ENCODE peak calls at places on chromosomes 6 and 20, in six cellular contexts. E is right cardiac atrium, A is HL-60, G is Panc1, W is AG04450, J is H1. V is an unnamed sample.
A peak's percentile ranks its signal among the peaks of the same experiment; 100 is the strongest.

GRCh38 chr6:170108890-170109587 is 181.8 kb downstream of the DLL1 start:
- DNase-seq in E (no peak), A (no peak), G (no peak), W (no peak), J (no peak), V (no peak)

GRCh38 chr6:139981066-139981624 is 606.7 kb upstream of the CITED2 start:
- DNase-seq in E (no peak), A (no peak), G (no peak), W (no peak), J (no peak), V (no peak)

GRCh38 chr6:33247977-33248642 is 23.6 kb downstream of the VPS52 start:
- DNase-seq in E (peak; percentile 85), A (peak; percentile 88), G (peak; percentile 83), W (peak; percentile 66), J (peak; percentile 75), V (peak; percentile 60)

GRCh38 chr6:141464490-141464889 is 668.2 kb upstream of the GJE1 start:
- DNase-seq in E (no peak), A (no peak), G (no peak), W (no peak), J (no peak), V (no peak)

GRCh38 chr20:36392989-36393388 is 86.8 kb downstream of the DLGAP4 start:
- DNase-seq in E (no peak), A (no peak), G (no peak), W (no peak), J (no peak), V (no peak)

GRCh38 chr6:89487864-89488263 is 54.9 kb downstream of the ANKRD6 start:
- DNase-seq in E (no peak), A (no peak), G (no peak), W (no peak), J (no peak), V (no peak)

GRCh38 chr6:110255356-110255755 is 75.1 kb downstream of the CDC40 start:
- DNase-seq in E (no peak), A (no peak), G (no peak), W (no peak), J (peak; percentile 34), V (no peak)

GRCh38 chr20:20711413-20711812 is 1.0 kb downstream of the RALGAPA2 start:
- DNase-seq in E (no peak), A (peak; percentile 47), G (no peak), W (no peak), J (no peak), V (no peak)

GRCh38 chr20:58716476-58717277 is 24.1 kb downstream of the NPEPL1 start:
- DNase-seq in E (peak; percentile 16), A (no peak), G (no peak), W (no peak), J (no peak), V (no peak)

GRCh38 chr6:49553353-49553752 is 2.9 kb downstream of the C6orf141 start:
- DNase-seq in E (no peak), A (no peak), G (no peak), W (no peak), J (no peak), V (no peak)

GRCh38 chr20:4802522-4802921 is 80.8 kb downstream of the PRND start:
- DNase-seq in E (no peak), A (peak; percentile 64), G (no peak), W (no peak), J (no peak), V (no peak)

GRCh38 chr20:51185277-51185676 is 162.4 kb upstream of the KCNG1 start:
- DNase-seq in E (no peak), A (no peak), G (no peak), W (no peak), J (no peak), V (no peak)

GRCh38 chr6:145506554-145506953 is 228.8 kb downstream of the EPM2A start:
- DNase-seq in E (no peak), A (no peak), G (no peak), W (no peak), J (no peak), V (no peak)

GRCh38 chr6:15382089-15382488 is 136.2 kb downstream of the JARID2 start:
- DNase-seq in E (no peak), A (no peak), G (no peak), W (no peak), J (no peak), V (no peak)

GRCh38 chr6:42294759-42295158 is 77.1 kb upstream of the MRPS10 start:
- DNase-seq in E (no peak), A (no peak), G (peak; percentile 56), W (no peak), J (no peak), V (no peak)

GRCh38 chr6:106162926-106163325 is 76.8 kb downstream of the PRDM1 start:
- DNase-seq in E (no peak), A (no peak), G (no peak), W (no peak), J (no peak), V (no peak)

GRCh38 chr20:25238319-25239037 is 9.4 kb upstream of the PYGB start:
- DNase-seq in E (no peak), A (no peak), G (no peak), W (no peak), J (no peak), V (no peak)

GRCh38 chr6:51182884-51183283 is 364.2 kb downstream of the TFAP2B start:
- DNase-seq in E (no peak), A (no peak), G (no peak), W (no peak), J (no peak), V (no peak)

GRCh38 chr6:161890133-161890833 is 616.4 kb upstream of the AGPAT4 start:
- DNase-seq in E (peak; percentile 38), A (no peak), G (no peak), W (no peak), J (no peak), V (no peak)
- H3K4me3 ChIP-seq in E (no peak overlapping the region), A (no peak overlapping the region), G (no peak overlapping the region), W (no peak overlapping the region), J (peak overlapping the region; percentile 15), V (no peak overlapping the region)

GRCh38 chr6:31179042-31179386 is 8.5 kb upstream of the POU5F1 start:
- DNase-seq in E (no peak), A (no peak), G (no peak), W (no peak), J (no peak), V (no peak)

GRCh38 chr6:31178143-31179041 is 7.9 kb upstream of the POU5F1 start:
- DNase-seq in E (no peak), A (no peak), G (no peak), W (no peak), J (no peak), V (no peak)

GRCh38 chr6:31180500-31180899 is 10.0 kb upstream of the POU5F1 start:
- DNase-seq in E (peak; percentile 80), A (no peak), G (no peak), W (no peak), J (no peak), V (no peak)

GRCh38 chr6:31175961-31176360 is 5.5 kb upstream of the POU5F1 start:
- DNase-seq in E (no peak), A (no peak), G (no peak), W (no peak), J (no peak), V (no peak)

DNA sequence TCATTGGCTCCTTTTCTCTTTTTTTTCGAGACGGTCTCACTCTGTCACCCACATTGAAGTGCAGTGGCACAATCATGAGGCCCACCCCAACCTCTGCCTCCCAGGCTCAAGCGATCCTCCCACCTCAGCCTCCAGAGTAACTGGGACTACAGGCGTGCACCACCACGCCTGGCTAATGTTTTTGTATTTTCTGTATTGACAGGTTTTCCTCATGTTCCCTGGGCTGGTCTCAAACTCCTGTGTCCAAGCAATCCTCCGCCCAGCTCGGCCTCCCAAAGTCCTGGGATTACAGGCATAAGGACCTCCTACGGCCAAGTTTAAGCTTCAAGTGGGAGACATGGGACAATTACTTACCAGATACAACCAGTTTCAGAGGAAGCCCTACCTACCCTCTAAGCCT is 9.4 kb upstream of the POU5F1 start:
- DNase-seq in E (no peak), A (no peak), G (no peak), W (no peak), J (no peak), V (no peak)
- H3K27ac ChIP-seq in E (peak overlapping the region; percentile 39), A (no peak overlapping the region), G (no peak overlapping the region), W (no peak overlapping the region), J (no peak overlapping the region), V (no peak overlapping the region)

GRCh38 chr6:125802383-125802782 is 11.6 kb downstream of the NCOA7 start:
- DNase-seq in E (no peak), A (no peak), G (no peak), W (no peak), J (no peak), V (no peak)

GRCh38 chr6:125804264-125804663 is 13.5 kb downstream of the NCOA7 start:
- DNase-seq in E (no peak), A (no peak), G (no peak), W (no peak), J (no peak), V (no peak)

GRCh38 chr6:125806813-125807212 is 16.1 kb downstream of the NCOA7 start:
- DNase-seq in E (no peak), A (peak; percentile 11), G (no peak), W (no peak), J (no peak), V (no peak)

GRCh38 chr6:125798734-125799510 is 8.2 kb downstream of the NCOA7 start:
- DNase-seq in E (no peak), A (peak; percentile 35), G (no peak), W (no peak), J (no peak), V (no peak)

GRCh38 chr6:125802943-125803377 is 12.2 kb downstream of the NCOA7 start:
- DNase-seq in E (no peak), A (peak; percentile 47), G (no peak), W (no peak), J (no peak), V (no peak)
- H3K4me3 ChIP-seq in E (no peak overlapping the region), A (no peak overlapping the region), G (no peak overlapping the region), W (no peak overlapping the region), J (no peak overlapping the region), V (no peak overlapping the region)

DNA sequence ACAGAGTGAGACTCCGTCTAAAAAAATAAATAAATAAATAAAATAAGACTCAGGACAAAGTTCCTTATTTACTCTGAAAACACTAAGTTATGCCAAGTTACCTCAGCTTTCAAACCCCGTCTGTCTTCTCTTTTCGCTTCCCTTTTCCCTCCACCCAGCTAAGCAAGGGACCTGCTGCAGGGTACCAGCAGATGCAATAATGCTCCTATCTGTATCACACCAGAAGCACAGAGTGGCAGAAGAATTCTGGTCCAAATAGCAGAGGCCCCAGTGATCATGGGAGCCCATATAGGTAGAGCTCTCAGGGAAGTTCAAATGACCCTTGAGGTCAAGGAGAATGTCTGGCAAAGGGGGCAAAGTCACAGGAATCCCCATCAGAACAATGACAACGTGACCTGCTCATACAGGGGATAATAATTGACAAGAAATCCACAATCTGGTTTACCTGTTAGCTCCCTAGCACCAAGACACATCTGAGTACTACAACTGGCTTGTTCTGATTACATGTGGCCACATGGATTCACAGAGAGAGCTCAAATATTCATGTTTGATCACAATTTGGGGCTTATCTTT is 8.7 kb downstream of the GCM1 start:
- DNase-seq in E (no peak), A (no peak), G (no peak), W (no peak), J (no peak), V (no peak)
- H3K27ac ChIP-seq in E (no peak overlapping the region), A (no peak overlapping the region), G (no peak overlapping the region), W (no peak overlapping the region), J (no peak overlapping the region), V (no peak overlapping the region)

V was measured in esophagus squamous epithelium.